ENCODE peak calls at places on chromosomes 11 and 22, in five cellular contexts. A, W, C, R and U are unnamed samples.

GRCh38 chr22:20777420-20778177 is 3.7 kb downstream of the SERPIND1 start:
- DNase-seq in C (no peak), R (peak), A (peak), W (peak), U (peak)

GRCh38 chr11:132099692-132100091 is 729.3 kb downstream of the NTM start:
- DNase-seq in W (no peak), C (no peak), A (no peak), R (no peak), U (no peak)

GRCh38 chr11:70494559-70495350 is 96.4 kb downstream of the CTTN start:
- DNase-seq in A (no peak), R (no peak), W (no peak), C (no peak), U (no peak)

GRCh38 chr11:79708319-79708928 is 267.6 kb upstream of the TENM4 start:
- DNase-seq in C (no peak), A (peak), W (peak), R (peak), U (peak)

GRCh38 chr11:83827940-83828554 is 541.9 kb upstream of the CCDC90B start:
- DNase-seq in R (peak), W (no peak), C (no peak), A (peak), U (no peak)

GRCh38 chr11:18011633-18012313 is 1.1 kb downstream of the SERGEF start:
- DNase-seq in W (no peak), R (no peak), C (no peak), A (no peak), U (no peak)

GRCh38 chr11:129290966-129291365 is 84.7 kb upstream of the BARX2 start:
- DNase-seq in A (no peak), W (no peak), R (no peak), C (no peak), U (no peak)

GRCh38 chr22:22802346-22802970 is 85.2 kb upstream of the IGLL5 start:
- DNase-seq in A (no peak), C (no peak), W (no peak), R (no peak), U (no peak)

GRCh38 chr22:38715176-38715764 is 9.5 kb downstream of the GTPBP1 start:
- DNase-seq in C (no peak), A (no peak), R (no peak), W (no peak), U (no peak)

GRCh38 chr11:97140885-97141494 is 751.2 kb downstream of the JRKL start:
- DNase-seq in A (peak), C (no peak), R (peak), W (no peak), U (no peak)

GRCh38 chr22:32024791-32025190 is 18.3 kb upstream of the SLC5A1 start:
- DNase-seq in R (no peak), C (no peak), A (peak), W (no peak), U (no peak)

GRCh38 chr11:35786918-35787557 is 124.5 kb downstream of the TRIM44 start:
- DNase-seq in R (no peak), C (no peak), A (peak), W (no peak), U (no peak)

GRCh38 chr11:134068829-134069425 is at the start of gene JAM3:
- DNase-seq in C (peak), W (peak), R (peak), A (peak), U (peak)

GRCh38 chr11:120717623-120718022 is 206.1 kb downstream of the GRIK4 start:
- DNase-seq in W (no peak), A (no peak), C (no peak), R (no peak), U (no peak)

GRCh38 chr22:31944700-31945477 is 554 bp downstream of the YWHAH start:
- DNase-seq in C (peak), A (no peak), R (no peak), W (peak), U (no peak)

GRCh38 chr11:129853508-129854228 is 38.0 kb downstream of the TMEM45B start:
- DNase-seq in R (peak), C (peak), A (peak), W (peak), U (no peak)

GRCh38 chr11:4647795-4648194 is 4.0 kb downstream of the OR51E1 start:
- DNase-seq in A (no peak), R (no peak), C (no peak), W (no peak), U (no peak)

GRCh38 chr11:57527056-57527631 is 3.4 kb downstream of the TIMM10 start:
- DNase-seq in A (peak), C (peak), W (peak), R (peak), U (no peak)

GRCh38 chr11:26943636-26944035 is 50.3 kb upstream of the FIBIN start:
- DNase-seq in R (no peak), W (no peak), A (no peak), C (no peak), U (no peak)

GRCh38 chr11:18384157-18384641 is 10.2 kb upstream of the LDHA start:
- DNase-seq in R (peak), W (peak), A (peak), C (peak), U (peak)

GRCh38 chr11:86978756-86979608 is 23.8 kb upstream of the FZD4 start:
- DNase-seq in A (peak), W (no peak), C (no peak), R (peak), U (no peak)

GRCh38 chr11:68936358-68936636 is 32.6 kb downstream of the IGHMBP2 start:
- DNase-seq in A (no peak), R (no peak), C (no peak), W (no peak), U (no peak)

GRCh38 chr22:46734830-46735453 is 3.1 kb downstream of the CERK start:
- DNase-seq in C (no peak), R (no peak), W (peak), A (peak), U (no peak)

GRCh38 chr11:129018991-129019390 is 76.3 kb upstream of the TP53AIP1 start:
- DNase-seq in C (no peak), R (no peak), W (no peak), A (no peak), U (no peak)

GRCh38 chr11:14422052-14422813 is 63.2 kb upstream of the RRAS2 start:
- DNase-seq in A (peak), C (peak), W (peak), R (peak), U (peak)

GRCh38 chr11:134781335-134781970 is 369.4 kb upstream of the B3GAT1 start:
- DNase-seq in C (no peak), A (no peak), R (no peak), W (no peak), U (no peak)

GRCh38 chr11:79686703-79687419 is 246.0 kb upstream of the TENM4 start:
- DNase-seq in C (no peak), W (no peak), A (no peak), R (no peak), U (no peak)

GRCh38 chr11:57131080-57131790 is 50.5 kb upstream of the LRRC55 start:
- DNase-seq in C (peak), R (peak), W (peak), A (peak), U (no peak)

GRCh38 chr22:48722661-48723060 is 1105.0 kb downstream of the BRD1 start:
- DNase-seq in R (no peak), W (no peak), C (no peak), A (no peak), U (no peak)

GRCh38 chr11:12261551-12261950 is 115.8 kb upstream of the PARVA start:
- DNase-seq in A (no peak), W (no peak), C (no peak), R (no peak), U (no peak)

GRCh38 chr11:110126936-110127335 is 33.7 kb downstream of the ZC3H12C start:
- DNase-seq in R (no peak), A (no peak), C (no peak), W (no peak), U (no peak)

GRCh38 chr22:49723478-49724029 is 104.1 kb downstream of the BRD1 start:
- DNase-seq in W (no peak), R (no peak), A (no peak), C (no peak), U (no peak)

GRCh38 chr11:67055812-67056211 is 835 bp upstream of the RHOD start:
- DNase-seq in R (no peak), C (peak), A (peak), W (peak), U (no peak)

GRCh38 chr11:12723410-12724297 is 49.4 kb downstream of the TEAD1 start:
- DNase-seq in R (peak), W (peak), C (no peak), A (no peak), U (no peak)

GRCh38 chr22:45105281-45105700 is 58.4 kb upstream of the NUP50 start:
- DNase-seq in A (peak), R (no peak), W (no peak), C (no peak), U (peak)

DNA sequence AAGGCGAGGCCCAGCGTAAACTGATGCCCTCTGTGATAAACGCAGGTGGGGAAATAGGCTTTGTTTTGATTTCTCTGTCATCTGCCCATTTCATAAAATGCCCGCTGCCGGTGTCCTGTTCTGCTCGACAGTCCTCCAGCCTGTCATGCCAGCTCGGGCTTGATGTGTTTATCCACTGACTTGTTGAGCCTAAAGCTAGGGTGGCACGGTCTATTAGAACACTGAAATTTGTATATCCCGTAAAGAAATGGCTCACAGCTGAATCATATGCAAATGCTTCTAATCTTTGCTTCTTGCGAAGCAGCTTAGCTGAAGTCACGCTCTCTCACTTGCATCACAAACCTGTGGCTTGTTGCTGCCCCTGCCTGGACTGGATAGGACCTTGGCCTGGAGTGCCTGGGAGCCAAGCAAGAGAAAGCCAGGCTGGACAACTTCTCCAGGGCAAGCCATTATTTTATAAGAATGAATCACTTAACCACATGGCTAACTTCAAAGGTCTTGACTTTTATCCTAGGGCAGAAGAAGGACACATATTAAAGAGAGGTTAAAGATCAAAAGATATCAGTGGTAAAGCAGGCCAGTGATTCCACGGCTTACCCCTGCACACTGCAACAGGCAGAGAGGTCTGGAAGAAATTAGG is 33.1 kb downstream of the EHF start:
- DNase-seq in A (peak), W (peak), C (peak), R (peak), U (peak)
- TF ChIP-seq CTCF in A (peak), W (no peak), C (no peak), R (peak), U (peak)

GRCh38 chr11:60971520-60971919 is at the start of gene CD6:
- DNase-seq in R (no peak), C (no peak), W (no peak), A (no peak), U (no peak)

GRCh38 chr11:60970890-60971289 is 590 bp upstream of the CD6 start:
- DNase-seq in C (no peak), R (no peak), A (no peak), W (no peak), U (no peak)

GRCh38 chr11:60974726-60975125 is 3.2 kb downstream of the CD6 start:
- DNase-seq in W (no peak), R (no peak), A (no peak), C (no peak), U (no peak)

GRCh38 chr11:60972182-60973030 is 926 bp downstream of the CD6 start:
- DNase-seq in C (no peak), W (no peak), A (no peak), R (no peak), U (no peak)

GRCh38 chr11:60973699-60974098 is 2.2 kb downstream of the CD6 start:
- DNase-seq in C (no peak), R (no peak), W (no peak), A (no peak), U (no peak)
- H3K4me3 ChIP-seq in C (no peak), R (no peak), W (no peak), A (no peak), U (no peak)

GRCh38 chr11:102269927-102270326 is 47.4 kb upstream of the BIRC3 start:
- DNase-seq in W (no peak), R (peak), C (no peak), A (peak), U (no peak)

GRCh38 chr11:102266111-102266510 is 51.2 kb upstream of the BIRC3 start:
- DNase-seq in R (no peak), A (peak), W (no peak), C (no peak), U (no peak)

GRCh38 chr11:102268083-102268984 is 49.0 kb upstream of the BIRC3 start:
- DNase-seq in W (peak), R (peak), C (peak), A (peak), U (no peak)

GRCh38 chr11:102267602-102268001 is 49.7 kb upstream of the BIRC3 start:
- DNase-seq in R (peak), C (no peak), W (no peak), A (peak), U (peak)

DNA sequence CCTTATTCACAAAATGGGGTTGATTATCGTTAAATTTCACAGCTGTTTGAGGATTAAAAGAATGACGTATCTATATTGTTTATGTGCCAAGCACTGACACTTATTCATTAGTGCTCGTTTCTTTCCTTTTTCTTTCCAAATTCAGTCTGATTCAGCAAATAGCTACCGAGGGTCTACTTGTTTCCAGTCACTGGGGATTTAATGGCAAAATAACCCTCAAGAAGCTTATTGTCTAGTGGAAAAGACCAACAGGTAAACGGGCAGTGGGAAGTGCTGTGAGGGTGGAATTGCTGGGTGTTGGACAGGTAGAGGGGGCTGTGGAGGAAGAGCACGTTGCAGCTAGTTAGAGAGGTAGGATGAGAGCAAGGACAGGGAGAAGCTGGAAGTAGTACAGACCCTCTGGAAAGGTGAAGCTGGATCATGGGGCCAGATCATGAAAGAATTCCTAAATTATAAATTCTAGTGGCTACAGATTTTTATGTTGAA is 48.3 kb upstream of the BIRC3 start:
- DNase-seq in R (no peak), A (no peak), W (no peak), C (no peak), U (no peak)
- TF ChIP-seq CTCF in R (no peak), A (no peak), W (no peak), C (no peak), U (no peak)

DNA sequence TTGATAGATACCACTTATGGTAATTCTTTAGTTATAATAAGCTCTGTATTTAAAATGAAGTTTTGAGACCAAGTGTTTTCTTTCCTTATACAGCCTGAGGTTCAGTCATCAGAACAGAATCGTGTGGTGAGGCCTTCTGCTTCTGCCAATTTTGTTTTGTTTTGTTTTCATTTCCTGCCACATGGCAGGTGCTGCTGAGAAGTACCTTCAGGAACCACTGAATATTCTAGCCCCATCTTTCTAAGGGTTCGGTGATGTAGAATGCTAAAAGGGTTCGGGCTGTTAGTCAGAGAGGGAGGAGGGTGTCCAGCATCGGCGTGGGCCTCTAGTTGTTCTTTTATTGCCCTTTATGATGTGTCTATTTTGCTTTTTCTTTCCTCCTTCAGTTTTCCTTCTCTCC is 25.8 kb downstream of the TNRC6B start:
- DNase-seq in A (no peak), R (no peak), C (no peak), W (no peak), U (no peak)
- H3K4me3 ChIP-seq in A (no peak), R (no peak), C (no peak), W (no peak), U (no peak)

GRCh38 chr11:2793781-2794418 is 91.7 kb downstream of the CDKN1C start:
- DNase-seq in A (no peak), W (peak), C (peak), R (no peak), U (no peak)
- TF ChIP-seq CTCF in A (no peak), W (no peak), C (no peak), R (no peak), U (no peak)

DNA sequence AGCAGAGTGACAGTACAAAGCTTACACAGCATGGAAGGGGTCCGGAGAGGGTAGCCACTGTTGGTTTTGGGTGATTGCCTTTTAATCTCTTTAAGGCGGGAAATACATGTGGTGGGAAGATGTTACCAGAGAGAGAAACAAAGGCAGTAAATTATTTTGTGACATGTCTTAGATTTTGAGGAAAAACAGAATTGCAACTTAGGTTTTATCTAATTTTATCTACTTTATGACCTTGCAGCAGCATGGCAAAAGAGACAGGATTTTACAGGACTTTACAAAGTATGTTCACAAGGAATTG is 1.9 kb downstream of the IFITM2 start:
- DNase-seq in C (no peak), R (no peak), W (no peak), A (no peak), U (no peak)
- H3K4me3 ChIP-seq in C (peak), R (peak), W (peak), A (peak), U (peak)

GRCh38 chr11:126968915-126969314 is 31.7 kb downstream of the KIRREL3 start:
- DNase-seq in R (no peak), W (no peak), A (peak), C (no peak), U (no peak)
- TF ChIP-seq CTCF in R (no peak), W (no peak), A (no peak), C (no peak), U (peak)

GRCh38 chr22:37050913-37051628 is 471 bp upstream of the KCTD17 start:
- DNase-seq in A (no peak), W (no peak), R (no peak), C (no peak), U (no peak)
- H3K4me3 ChIP-seq in A (peak), W (peak), R (peak), C (peak), U (peak)

DNA sequence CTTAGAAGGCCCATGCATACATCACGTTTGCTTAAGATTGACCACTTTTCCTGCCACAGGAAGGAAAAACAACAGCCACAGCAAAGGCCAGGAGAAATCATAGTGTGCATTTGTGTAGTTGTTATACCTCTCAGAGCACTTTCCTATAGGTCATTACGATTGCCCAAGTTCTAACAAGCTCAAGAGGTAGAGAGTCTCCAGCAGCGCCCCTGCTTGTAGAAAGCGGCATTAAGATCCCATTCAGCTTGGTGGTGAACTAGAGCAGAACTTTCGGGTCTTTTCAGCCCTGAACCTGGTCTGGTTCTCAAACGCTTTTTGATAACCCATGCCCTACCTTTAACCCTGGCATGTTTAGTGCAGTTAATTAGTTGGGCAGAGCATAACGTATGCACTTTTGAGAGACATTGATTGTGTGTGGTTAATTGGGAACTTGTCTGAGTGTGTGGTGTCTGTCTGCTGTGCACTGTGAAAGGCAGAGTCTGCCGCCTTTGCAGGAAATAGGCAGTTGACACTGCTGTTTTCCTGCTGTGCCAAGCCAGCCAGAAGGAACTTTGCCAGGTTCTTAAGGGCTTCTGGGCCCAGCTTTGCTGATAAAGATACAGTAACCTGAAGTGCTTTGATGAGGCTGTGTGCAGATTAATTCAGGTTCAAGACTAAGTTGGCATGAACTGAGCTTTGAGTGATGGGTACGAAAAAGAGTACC is 109.9 kb upstream of the CLMP start:
- DNase-seq in A (no peak), R (no peak), C (no peak), W (peak), U (no peak)
- TF ChIP-seq CTCF in A (no peak), R (no peak), C (no peak), W (no peak), U (no peak)

GRCh38 chr11:76267563-76267962 is 61.3 kb upstream of the WNT11 start:
- DNase-seq in R (peak), W (no peak), C (no peak), A (peak), U (no peak)

GRCh38 chr11:76265771-76266241 is 59.5 kb upstream of the WNT11 start:
- DNase-seq in C (peak), R (no peak), W (no peak), A (no peak), U (no peak)

GRCh38 chr11:76266701-76267100 is 60.4 kb upstream of the WNT11 start:
- DNase-seq in C (no peak), W (no peak), A (no peak), R (no peak), U (no peak)

GRCh38 chr11:76268498-76268897 is 62.2 kb upstream of the WNT11 start:
- DNase-seq in R (no peak), C (no peak), A (no peak), W (no peak), U (no peak)

GRCh38 chr11:76266269-76266668 is 60.0 kb upstream of the WNT11 start:
- DNase-seq in R (peak), A (peak), W (no peak), C (no peak), U (peak)
- H3K4me3 ChIP-seq in R (no peak), A (no peak), W (no peak), C (no peak), U (no peak)